ENCODE peak calls at places on chromosomes 6 and 20, in five cellular contexts. I, C, U, A and J are unnamed samples.

GRCh38 chr6:43791752-43792422 is 21.9 kb downstream of the VEGFA start:
- DNase-seq in I (no peak), C (peak; percentile 10), U (no peak), A (no peak), J (no peak)

GRCh38 chr20:51811040-51811351 is 8.7 kb upstream of the SALL4 start:
- DNase-seq in I (no peak), C (no peak), U (no peak), A (no peak), J (no peak)

GRCh38 chr6:18323935-18324707 is 59.8 kb upstream of the DEK start:
- DNase-seq in I (peak; percentile 9), C (no peak), U (no peak), A (no peak), J (no peak)

GRCh38 chr6:43304882-43305281 is 3.7 kb downstream of the CRIP3 start:
- DNase-seq in I (no peak), C (no peak), U (no peak), A (no peak), J (no peak)

GRCh38 chr20:21529863-21530262 is 16.0 kb upstream of the NKX2-2 start:
- DNase-seq in I (no peak), C (no peak), U (peak; percentile 21), A (no peak), J (no peak)

GRCh38 chr6:86030875-86031274 is 388.2 kb upstream of the SYNCRIP start:
- DNase-seq in I (no peak), C (no peak), U (no peak), A (no peak), J (no peak)

GRCh38 chr6:151209071-151209831 is 30.5 kb upstream of the AKAP12 start:
- DNase-seq in I (no peak), C (no peak), U (no peak), A (no peak), J (peak; percentile 5)

GRCh38 chr6:44630125-44631028 is 242.9 kb downstream of the CDC5L start:
- DNase-seq in I (no peak), C (peak; percentile 56), U (peak; percentile 88), A (no peak), J (peak; percentile 37)

GRCh38 chr6:16496982-16497823 is 258.8 kb downstream of the GMPR start:
- DNase-seq in I (no peak), C (no peak), U (no peak), A (no peak), J (no peak)

GRCh38 chr6:53581161-53581560 is 36.3 kb upstream of the GCLC start:
- DNase-seq in I (no peak), C (no peak), U (no peak), A (no peak), J (no peak)

GRCh38 chr6:111709615-111710398 is 104.1 kb upstream of the TRAF3IP2 start:
- DNase-seq in I (peak; percentile 86), C (no peak), U (peak; percentile 43), A (peak; percentile 41), J (peak; percentile 76)

GRCh38 chr6:111812080-111813038 is 60.9 kb downstream of the FYN start:
- DNase-seq in I (no peak), C (no peak), U (no peak), A (no peak), J (no peak)

GRCh38 chr20:38427655-38428023 is 7.5 kb downstream of the SNHG17 start:
- DNase-seq in I (no peak), C (no peak), U (no peak), A (no peak), J (no peak)

GRCh38 chr6:128743974-128744765 is 138.8 kb upstream of the LAMA2 start:
- DNase-seq in I (no peak), C (no peak), U (peak; percentile 77), A (no peak), J (no peak)

GRCh38 chr6:83708546-83708969 is 343 bp downstream of the SNAP91 start:
- DNase-seq in I (no peak), C (peak; percentile 28), U (peak; percentile 45), A (no peak), J (no peak)

GRCh38 chr6:13274707-13275434 is 53.5 kb downstream of the TBC1D7 start:
- DNase-seq in I (no peak), C (no peak), U (no peak), A (no peak), J (no peak)

GRCh38 chr6:156787569-156788492 is 10.7 kb downstream of the ARID1B start:
- DNase-seq in I (no peak), C (no peak), U (no peak), A (no peak), J (no peak)

GRCh38 chr6:156790711-156791110 is 13.5 kb downstream of the ARID1B start:
- DNase-seq in I (no peak), C (no peak), U (no peak), A (no peak), J (no peak)

GRCh38 chr6:156791261-156791850 is 14.2 kb downstream of the ARID1B start:
- DNase-seq in I (no peak), C (no peak), U (no peak), A (no peak), J (peak; percentile 29)

GRCh38 chr6:156786652-156787051 is 9.5 kb downstream of the ARID1B start:
- DNase-seq in I (no peak), C (no peak), U (no peak), A (no peak), J (no peak)

GRCh38 chr6:156789081-156789943 is 12.1 kb downstream of the ARID1B start:
- DNase-seq in I (no peak), C (no peak), U (no peak), A (no peak), J (no peak)
- H3K4me1 ChIP-seq in I (peaks cover 72% of the 10 kb centered on the region), C (peaks cover 60% of the 10 kb centered on the region), U (peaks cover 17% of the 10 kb centered on the region), A (peaks cover 68% of the 10 kb centered on the region), J (peaks cover 34% of the 10 kb centered on the region)

GRCh38 chr20:17844133-17844429 is 124.5 kb downstream of the SNX5 start:
- DNase-seq in I (no peak), C (no peak), U (no peak), A (no peak), J (no peak)

GRCh38 chr20:17845701-17846475 is 122.7 kb downstream of the SNX5 start:
- DNase-seq in I (no peak), C (no peak), U (no peak), A (no peak), J (no peak)

GRCh38 chr20:17841751-17842191 is 126.8 kb downstream of the SNX5 start:
- DNase-seq in I (peak; percentile 71), C (no peak), U (no peak), A (no peak), J (no peak)

GRCh38 chr20:17843246-17844132 is 125.1 kb downstream of the SNX5 start:
- DNase-seq in I (peak; percentile 69), C (no peak), U (no peak), A (peak; percentile 7), J (peak; percentile 72)

GRCh38 chr20:17844549-17845298 is 123.9 kb downstream of the SNX5 start:
- DNase-seq in I (no peak), C (no peak), U (no peak), A (no peak), J (no peak)
- H3K4me1 ChIP-seq in I (peaks cover 31% of the 10 kb centered on the region), C (peaks cover 38% of the 10 kb centered on the region), U (peaks cover 2% of the 10 kb centered on the region), A (no peaks in the 10 kb centered on the region), J (peaks cover 6% of the 10 kb centered on the region)

DNA sequence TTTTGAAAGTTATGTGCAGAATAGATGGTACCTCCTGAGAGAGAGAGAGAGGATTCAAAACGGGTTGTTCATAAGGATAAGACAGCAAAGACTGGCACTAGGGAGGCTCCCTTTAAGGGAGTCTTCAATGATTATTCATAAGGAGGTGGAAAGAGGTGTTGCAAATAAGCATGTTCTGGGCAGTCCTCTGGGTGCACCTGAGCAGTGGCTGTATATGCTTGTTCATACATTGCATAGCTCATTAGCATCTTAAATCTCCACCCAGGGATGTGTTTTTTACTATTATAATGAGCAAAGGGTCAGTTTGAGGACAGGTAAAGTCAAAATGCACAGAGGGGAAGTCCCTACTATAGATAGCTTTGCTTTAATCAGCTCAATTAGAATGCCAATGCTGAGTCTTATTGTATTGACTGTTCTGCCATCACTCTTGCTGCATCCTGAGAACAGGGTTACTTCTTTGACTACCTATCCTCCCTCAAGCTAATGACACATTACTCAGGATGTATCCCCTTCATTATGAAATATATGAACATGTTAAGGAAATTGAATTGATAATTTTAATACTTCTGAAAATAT is 10.0 kb upstream of the SIRPG start:
- DNase-seq in I (no peak), C (no peak), U (no peak), A (no peak), J (no peak)
- H3K4me1 ChIP-seq in I (no peaks in the 10 kb centered on the region), C (no peaks in the 10 kb centered on the region), U (no peaks in the 10 kb centered on the region), A (peaks cover 85% of the 10 kb centered on the region), J (no peaks in the 10 kb centered on the region)

GRCh38 chr6:24890471-24890870 is 45.3 kb downstream of the RIPOR2 start:
- DNase-seq in I (no peak), C (no peak), U (no peak), A (no peak), J (no peak)

GRCh38 chr6:24893342-24893850 is 42.4 kb downstream of the RIPOR2 start:
- DNase-seq in I (no peak), C (no peak), U (no peak), A (no peak), J (no peak)

GRCh38 chr6:24891004-24891403 is 44.8 kb downstream of the RIPOR2 start:
- DNase-seq in I (no peak), C (no peak), U (no peak), A (no peak), J (no peak)

GRCh38 chr6:24887520-24887919 is 48.2 kb downstream of the RIPOR2 start:
- DNase-seq in I (no peak), C (no peak), U (no peak), A (no peak), J (no peak)

DNA sequence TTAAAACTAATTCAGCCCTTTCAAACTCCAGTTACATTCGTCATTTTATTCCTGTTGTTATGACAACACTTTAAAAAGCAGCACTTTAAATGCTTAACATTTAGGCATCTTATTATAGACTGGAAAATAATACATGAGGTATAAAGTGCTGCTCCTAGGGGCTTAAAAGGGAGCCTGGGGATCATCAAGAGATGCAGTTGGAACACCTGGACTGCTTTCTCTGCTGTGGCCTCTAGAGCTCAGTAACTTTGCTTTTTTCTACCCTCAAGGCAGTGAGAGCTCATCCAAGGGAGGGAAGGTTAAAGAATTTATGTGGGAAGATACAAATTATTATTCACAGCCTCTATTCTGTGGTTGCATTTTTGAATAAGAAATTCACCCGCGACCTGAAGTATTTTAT is 46.8 kb downstream of the RIPOR2 start:
- DNase-seq in I (no peak), C (no peak), U (no peak), A (no peak), J (no peak)
- H3K4me1 ChIP-seq in I (peaks cover 8% of the 10 kb centered on the region), C (no peaks in the 10 kb centered on the region), U (no peaks in the 10 kb centered on the region), A (peaks cover 84% of the 10 kb centered on the region), J (no peaks in the 10 kb centered on the region)

GRCh38 chr20:59192533-59192896 is 28.9 kb downstream of the ZNF831 start:
- DNase-seq in I (no peak), C (no peak), U (no peak), A (no peak), J (no peak)
- H3K4me1 ChIP-seq in I (no peaks in the 10 kb centered on the region), C (no peaks in the 10 kb centered on the region), U (no peaks in the 10 kb centered on the region), A (no peaks in the 10 kb centered on the region), J (no peaks in the 10 kb centered on the region)

GRCh38 chr6:156886409-156886808 is 109.2 kb downstream of the ARID1B start:
- DNase-seq in I (peak; percentile 60), C (no peak), U (no peak), A (no peak), J (no peak)

GRCh38 chr6:156889469-156889868 is 112.3 kb downstream of the ARID1B start:
- DNase-seq in I (no peak), C (no peak), U (no peak), A (no peak), J (no peak)

GRCh38 chr6:156887623-156888269 is 110.6 kb downstream of the ARID1B start:
- DNase-seq in I (no peak), C (no peak), U (no peak), A (no peak), J (no peak)

GRCh38 chr6:156890627-156891300 is 113.6 kb downstream of the ARID1B start:
- DNase-seq in I (no peak), C (no peak), U (no peak), A (no peak), J (no peak)

GRCh38 chr6:156889986-156890385 is 112.8 kb downstream of the ARID1B start:
- DNase-seq in I (no peak), C (no peak), U (no peak), A (no peak), J (no peak)
- H3K4me1 ChIP-seq in I (peaks cover 63% of the 10 kb centered on the region), C (peaks cover 48% of the 10 kb centered on the region), U (peaks cover 4% of the 10 kb centered on the region), A (peaks cover 23% of the 10 kb centered on the region), J (peaks cover 32% of the 10 kb centered on the region)